ENCODE peak calls at places on chromosome 12, in seven cellular contexts. U is esophagus squamous epithelium; L is CD8-positive, alpha-beta T cell; P is cardiac muscle cell; M is A549; Q is heart right ventricle; R is AG04450. S is an unnamed sample. For H3K9me3, the result is how much of the 10 kb centered on the place peaks cover.

GRCh38 chr12:40054554-40055226 is 51.2 kb downstream of the SLC2A13 start:
- DNase-seq in U (no peak), L (no peak), P (no peak), M (peak), Q (no peak), R (peak), S (no peak)

GRCh38 chr12:38374751-38375150 is 58.2 kb downstream of the ALG10B start:
- DNase-seq in U (no peak), L (no peak), P (no peak), M (no peak), Q (no peak), R (no peak), S (no peak)

GRCh38 chr12:25054783-25055144 is 105.9 kb upstream of the BCAT1 start:
- DNase-seq in U (no peak), L (peak), P (no peak), M (no peak), Q (no peak), R (no peak), S (no peak)

GRCh38 chr12:58583956-58584355 is 336.3 kb downstream of the LRIG3 start:
- DNase-seq in U (no peak), L (no peak), P (no peak), M (no peak), Q (no peak), R (no peak), S (no peak)

GRCh38 chr12:57320639-57321038 is 69.7 kb upstream of the STAC3 start:
- DNase-seq in U (no peak), L (no peak), P (no peak), M (no peak), Q (no peak), R (no peak), S (no peak)

GRCh38 chr12:81170072-81170471 is 92.2 kb downstream of the ACSS3 start:
- DNase-seq in U (no peak), L (no peak), P (no peak), M (no peak), Q (no peak), R (no peak), S (no peak)

GRCh38 chr12:40162022-40162421 is 56.1 kb upstream of the SLC2A13 start:
- DNase-seq in U (no peak), L (no peak), P (no peak), M (no peak), Q (no peak), R (no peak), S (no peak)

GRCh38 chr12:5487971-5488955 is 56.4 kb downstream of the NTF3 start:
- DNase-seq in U (no peak), L (no peak), P (no peak), M (no peak), Q (no peak), R (peak), S (no peak)

GRCh38 chr12:112932485-112933151 is 5.7 kb upstream of the OAS3 start:
- DNase-seq in U (no peak), L (no peak), P (no peak), M (no peak), Q (no peak), R (no peak), S (peak)

GRCh38 chr12:22312336-22312735 is 22.2 kb downstream of the ST8SIA1 start:
- DNase-seq in U (no peak), L (no peak), P (no peak), M (peak), Q (peak), R (no peak), S (peak)

GRCh38 chr12:49092086-49092815 is 2.4 kb downstream of the DHH start:
- DNase-seq in U (no peak), L (peak), P (peak), M (peak), Q (peak), R (no peak), S (peak)

GRCh38 chr12:121796855-121797751 is 3.6 kb upstream of the RHOF start:
- DNase-seq in U (no peak), L (no peak), P (peak), M (peak), Q (peak), R (no peak), S (peak)

GRCh38 chr12:88206636-88207035 is 64.5 kb downstream of the TMTC3 start:
- DNase-seq in U (no peak), L (no peak), P (no peak), M (no peak), Q (no peak), R (peak), S (no peak)

GRCh38 chr12:117559978-117560377 is 198.6 kb upstream of the NOS1 start:
- DNase-seq in U (no peak), L (no peak), P (no peak), M (no peak), Q (no peak), R (no peak), S (no peak)

GRCh38 chr12:89154743-89155530 is 197.4 kb downstream of the DUSP6 start:
- DNase-seq in U (no peak), L (no peak), P (no peak), M (no peak), Q (no peak), R (no peak), S (no peak)

GRCh38 chr12:59716049-59716448 is 120.2 kb downstream of the SLC16A7 start:
- DNase-seq in U (no peak), L (no peak), P (no peak), M (no peak), Q (no peak), R (no peak), S (no peak)

GRCh38 chr12:39490500-39491276 is 47.8 kb upstream of the KIF21A start:
- DNase-seq in U (no peak), L (no peak), P (no peak), M (peak), Q (no peak), R (no peak), S (no peak)

GRCh38 chr12:101501410-101502045 is 26.4 kb downstream of the SPIC start:
- DNase-seq in U (no peak), L (no peak), P (no peak), M (no peak), Q (no peak), R (no peak), S (no peak)

GRCh38 chr12:1791104-1791927 is 29.0 kb upstream of the LRTM2 start:
- DNase-seq in U (no peak), L (peak), P (peak), M (peak), Q (no peak), R (no peak), S (peak)

GRCh38 chr12:53798575-53798974 is 46.8 kb upstream of the CISTR start:
- DNase-seq in U (no peak), L (no peak), P (no peak), M (peak), Q (no peak), R (no peak), S (no peak)

GRCh38 chr12:131824450-131824849 is 3.7 kb upstream of the MMP17 start:
- DNase-seq in U (no peak), L (no peak), P (no peak), M (no peak), Q (no peak), R (no peak), S (no peak)

GRCh38 chr12:107079172-107080011 is 14.0 kb downstream of the CRY1 start:
- DNase-seq in U (no peak), L (no peak), P (peak), M (peak), Q (no peak), R (no peak), S (no peak)

GRCh38 chr12:89768586-89769482 is 60.2 kb upstream of the ATP2B1 start:
- DNase-seq in U (no peak), L (no peak), P (no peak), M (peak), Q (no peak), R (peak), S (no peak)

GRCh38 chr12:128245106-128245505 is 21.9 kb upstream of the TMEM132C start:
- DNase-seq in U (no peak), L (no peak), P (no peak), M (no peak), Q (no peak), R (no peak), S (no peak)

GRCh38 chr12:105480162-105480561 is 149.7 kb downstream of the C12orf75 start:
- DNase-seq in U (no peak), L (no peak), P (peak), M (no peak), Q (no peak), R (no peak), S (peak)

GRCh38 chr12:74349925-74350324 is 187.7 kb upstream of the ATXN7L3B start:
- DNase-seq in U (no peak), L (no peak), P (no peak), M (no peak), Q (no peak), R (no peak), S (no peak)

GRCh38 chr12:126343352-126343751 is 1278.1 kb downstream of the AACS start:
- DNase-seq in U (no peak), L (no peak), P (no peak), M (no peak), Q (no peak), R (no peak), S (no peak)

GRCh38 chr12:126349383-126349782 is 1284.1 kb downstream of the AACS start:
- DNase-seq in U (no peak), L (no peak), P (no peak), M (no peak), Q (no peak), R (no peak), S (no peak)

GRCh38 chr12:126342866-126343265 is 1277.6 kb downstream of the AACS start:
- DNase-seq in U (no peak), L (no peak), P (no peak), M (no peak), Q (no peak), R (no peak), S (no peak)

GRCh38 chr12:126346087-126346486 is 1280.9 kb downstream of the AACS start:
- DNase-seq in U (no peak), L (no peak), P (no peak), M (no peak), Q (no peak), R (no peak), S (no peak)

GRCh38 chr12:126347421-126347820 is 1282.2 kb downstream of the AACS start:
- DNase-seq in U (no peak), L (no peak), P (no peak), M (no peak), Q (no peak), R (no peak), S (peak)
- TF ChIP-seq CTCF in U (no peak), L (no peak), P (no peak), M (no peak), Q (no peak), R (no peak), S (peak)

GRCh38 chr12:34354239-34355200 is 332.2 kb downstream of the ALG10 start:
- DNase-seq in U (no peak), L (no peak), P (no peak), M (peak), Q (no peak), R (no peak), S (no peak)

GRCh38 chr12:34349673-34349961 is 327.3 kb downstream of the ALG10 start:
- DNase-seq in U (no peak), L (no peak), P (no peak), M (no peak), Q (no peak), R (no peak), S (no peak)

GRCh38 chr12:34348836-34349672 is 326.8 kb downstream of the ALG10 start:
- DNase-seq in U (no peak), L (no peak), P (no peak), M (peak), Q (no peak), R (no peak), S (no peak)

GRCh38 chr12:34350092-34351041 is 328.1 kb downstream of the ALG10 start:
- DNase-seq in U (no peak), L (no peak), P (no peak), M (peak), Q (no peak), R (no peak), S (no peak)

GRCh38 chr12:34352098-34352497 is 329.8 kb downstream of the ALG10 start:
- DNase-seq in U (no peak), L (no peak), P (no peak), M (no peak), Q (no peak), R (no peak), S (no peak)
- H3K9me3 ChIP-seq in U (under half), L (under half), P (under half), M (under half), Q (under half), R (half or more), S (under half)

GRCh38 chr12:44876554-44877275 is 600 bp upstream of the NELL2 start:
- DNase-seq in U (no peak), L (peak), P (peak), M (peak), Q (peak), R (no peak), S (peak)

GRCh38 chr12:44874981-44875416 is 1.1 kb downstream of the NELL2 start:
- DNase-seq in U (no peak), L (no peak), P (no peak), M (peak), Q (no peak), R (no peak), S (peak)

GRCh38 chr12:44875417-44875953 is 630 bp downstream of the NELL2 start:
- DNase-seq in U (no peak), L (no peak), P (peak), M (peak), Q (no peak), R (no peak), S (peak)

GRCh38 chr12:44875954-44876553 is at the start of gene NELL2:
- DNase-seq in U (no peak), L (peak), P (peak), M (peak), Q (peak), R (no peak), S (peak)

GRCh38 chr12:44873898-44874297 is 2.2 kb downstream of the NELL2 start:
- DNase-seq in U (no peak), L (no peak), P (peak), M (peak), Q (no peak), R (no peak), S (no peak)
- TF ChIP-seq CTCF in U (no peak), L (peak), P (no peak), M (no peak), Q (peak), R (no peak), S (peak)

DNA sequence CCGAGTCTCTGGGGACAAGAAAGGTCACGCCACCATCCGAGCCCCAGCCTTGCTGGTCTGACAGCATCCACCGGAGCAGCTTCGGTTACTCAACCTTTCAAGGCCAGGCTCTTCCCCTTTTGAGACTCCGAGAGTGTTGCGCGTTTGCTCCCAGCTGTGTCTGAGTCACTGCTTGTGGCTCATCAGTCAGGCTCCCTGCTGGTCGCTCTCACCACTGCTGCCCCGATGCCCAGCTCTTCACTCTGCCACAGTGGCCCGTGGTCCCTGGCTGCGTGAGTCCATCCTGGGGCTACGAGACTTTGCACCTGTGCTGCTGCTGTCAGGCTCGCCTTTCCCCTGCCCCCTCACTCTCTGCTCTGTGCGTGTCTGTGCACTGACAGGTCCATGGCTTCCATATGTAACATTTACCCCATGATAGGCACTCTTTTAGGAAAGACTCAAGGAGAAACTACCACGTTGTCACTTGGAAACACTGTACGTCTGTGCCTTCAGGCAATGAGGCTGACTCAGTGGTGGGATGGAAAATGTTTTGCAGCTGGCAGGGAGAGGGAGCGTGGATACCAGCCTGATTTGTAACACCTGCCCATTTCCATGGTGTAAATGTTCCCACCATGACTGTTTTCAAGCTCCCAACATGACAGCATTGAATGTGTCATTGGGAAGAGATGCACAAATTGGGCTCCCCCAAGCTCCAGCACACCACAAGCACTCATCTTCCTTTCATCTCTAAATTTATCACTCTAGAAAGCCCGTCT is 350.7 kb downstream of the TMEM132D start:
- DNase-seq in U (no peak), L (no peak), P (no peak), M (no peak), Q (no peak), R (no peak), S (no peak)
- H3K9me3 ChIP-seq in U (under half), L (under half), P (under half), M (under half), Q (under half), R (under half), S (under half)

GRCh38 chr12:30756074-30756473 is 1.3 kb upstream of the CAPRIN2 start:
- DNase-seq in U (no peak), L (no peak), P (no peak), M (peak), Q (no peak), R (no peak), S (no peak)
- TF ChIP-seq CTCF in U (no peak), L (no peak), P (no peak), M (no peak), Q (no peak), R (no peak), S (no peak)

GRCh38 chr12:12648951-12649650 is 37.4 kb downstream of the CREBL2 start:
- DNase-seq in U (no peak), L (no peak), P (no peak), M (no peak), Q (no peak), R (no peak), S (no peak)
- H3K9me3 ChIP-seq in U (under half), L (under half), P (under half), M (half or more), Q (under half), R (under half), S (under half)

S was measured in neural progenitor cell.